ENCODE peak calls at places on chromosome 12, in nine cellular contexts. D, C, P, V, N, H, E, K and U are unnamed samples.

GRCh38 chr12:89080797-89081470 is 271.4 kb downstream of the DUSP6 start:
- DNase-seq in D (peak), C (peak), P (no peak), V (no peak), N (no peak), H (no peak), E (no peak), K (no peak), U (no peak)

GRCh38 chr12:122099856-122100255 is 21.3 kb downstream of the MLXIP start:
- DNase-seq in D (no peak), C (no peak), P (no peak), V (no peak), N (no peak), H (no peak), E (no peak), K (no peak), U (no peak)

GRCh38 chr12:123997033-123997822 is 24.2 kb downstream of the ZNF664 start:
- DNase-seq in D (peak), C (no peak), P (no peak), V (no peak), N (no peak), H (no peak), E (no peak), K (no peak), U (no peak)

GRCh38 chr12:30870491-30871265 is 55.9 kb upstream of the TSPAN11 start:
- DNase-seq in D (no peak), C (no peak), P (no peak), V (no peak), N (no peak), H (no peak), E (no peak), K (no peak), U (no peak)

GRCh38 chr12:11609045-11609444 is 40.4 kb upstream of the ETV6 start:
- DNase-seq in D (no peak), C (no peak), P (no peak), V (no peak), N (no peak), H (no peak), E (no peak), K (no peak), U (peak)

GRCh38 chr12:110698171-110698902 is 9.4 kb upstream of the HVCN1 start:
- DNase-seq in D (peak), C (peak), P (peak), V (peak), N (peak), H (peak), E (no peak), K (peak), U (peak)

GRCh38 chr12:49983892-49984291 is 11.1 kb downstream of the AQP6 start:
- DNase-seq in D (peak), C (peak), P (peak), V (no peak), N (no peak), H (peak), E (peak), K (no peak), U (no peak)

GRCh38 chr12:94263011-94263786 is 114.8 kb downstream of the PLXNC1 start:
- DNase-seq in D (peak), C (no peak), P (no peak), V (no peak), N (peak), H (no peak), E (no peak), K (no peak), U (peak)

GRCh38 chr12:16603265-16603915 is 2.6 kb downstream of the LMO3 start:
- DNase-seq in D (no peak), C (no peak), P (peak), V (no peak), N (no peak), H (no peak), E (no peak), K (no peak), U (no peak)

GRCh38 chr12:31887109-31887811 is 72.0 kb upstream of the RESF1 start:
- DNase-seq in D (no peak), C (no peak), P (no peak), V (peak), N (peak), H (no peak), E (no peak), K (no peak), U (no peak)

GRCh38 chr12:55009171-55009570 is 10.6 kb upstream of the NEUROD4 start:
- DNase-seq in D (no peak), C (no peak), P (no peak), V (no peak), N (no peak), H (no peak), E (no peak), K (no peak), U (no peak)

GRCh38 chr12:119652665-119653064 is 15.3 kb upstream of the PRKAB1 start:
- DNase-seq in D (no peak), C (no peak), P (no peak), V (no peak), N (no peak), H (no peak), E (no peak), K (no peak), U (no peak)

GRCh38 chr12:93317227-93317626 is 60.5 kb upstream of the NUDT4 start:
- DNase-seq in D (no peak), C (peak), P (no peak), V (no peak), N (no peak), H (peak), E (no peak), K (no peak), U (no peak)

GRCh38 chr12:14771651-14772137 is 31.6 kb downstream of the WBP11 start:
- DNase-seq in D (peak), C (no peak), P (peak), V (peak), N (peak), H (no peak), E (peak), K (no peak), U (peak)

GRCh38 chr12:23887055-23887835 is 62.2 kb downstream of the SOX5 start:
- DNase-seq in D (no peak), C (no peak), P (no peak), V (no peak), N (no peak), H (no peak), E (no peak), K (no peak), U (no peak)
- TF ChIP-seq EZH2phosphoT487 in D (no peak), C (no peak), P (no peak), V (no peak), N (no peak), H (no peak), E (no peak), K (no peak), U (no peak)

GRCh38 chr12:67486671-67487070 is 161.9 kb upstream of the DYRK2 start:
- DNase-seq in D (no peak), C (no peak), P (no peak), V (no peak), N (no peak), H (no peak), E (no peak), K (no peak), U (no peak)

GRCh38 chr12:67477682-67478265 is 170.8 kb upstream of the DYRK2 start:
- DNase-seq in D (no peak), C (no peak), P (no peak), V (no peak), N (no peak), H (no peak), E (no peak), K (no peak), U (no peak)

GRCh38 chr12:67484788-67485480 is 163.6 kb upstream of the DYRK2 start:
- DNase-seq in D (no peak), C (peak), P (no peak), V (peak), N (peak), H (no peak), E (no peak), K (no peak), U (no peak)

GRCh38 chr12:67483871-67484554 is 164.5 kb upstream of the DYRK2 start:
- DNase-seq in D (peak), C (peak), P (no peak), V (peak), N (no peak), H (no peak), E (no peak), K (no peak), U (no peak)

DNA sequence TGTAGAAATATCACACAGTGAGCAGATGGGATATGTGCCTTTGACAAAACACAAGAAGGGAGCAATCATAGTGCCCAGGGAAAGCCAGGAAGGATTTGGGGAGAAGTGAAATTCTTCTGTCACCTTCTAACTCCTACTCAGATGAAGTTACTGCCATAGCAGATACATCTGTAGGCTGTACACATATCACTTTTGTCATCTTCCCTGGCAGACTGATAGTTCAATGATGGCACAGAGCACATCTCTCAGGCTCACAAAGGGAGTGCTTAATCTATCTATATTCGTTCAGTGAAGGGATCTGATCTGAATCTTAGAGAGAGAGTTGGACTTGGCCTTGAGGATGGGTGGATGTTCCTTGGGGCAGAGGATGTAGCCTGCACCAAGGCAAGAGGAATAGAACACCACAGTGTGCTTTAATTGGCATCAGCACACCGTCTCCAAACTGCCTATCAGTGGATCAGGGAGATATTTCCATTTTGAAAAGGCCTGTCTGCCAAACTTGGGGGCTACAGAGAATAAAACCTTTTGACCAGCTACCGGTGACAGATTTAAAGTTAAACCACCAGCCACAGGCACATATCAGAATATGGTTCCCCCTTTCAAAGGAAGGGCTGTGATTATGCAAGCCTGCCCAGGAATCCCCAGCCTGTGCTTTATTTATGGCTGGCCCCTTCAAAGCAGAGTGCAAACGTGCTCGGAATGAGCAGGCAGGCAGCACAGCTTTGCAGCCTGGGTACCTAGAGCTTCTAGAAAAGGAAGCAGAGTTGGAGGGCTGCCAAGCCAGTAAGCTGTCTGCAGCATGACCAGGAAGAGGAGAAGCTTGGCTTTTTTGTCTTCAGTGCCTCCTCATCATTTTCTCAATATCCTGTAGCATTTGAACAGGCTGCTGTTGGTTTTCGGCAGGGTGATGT is 165.5 kb upstream of the DYRK2 start:
- DNase-seq in D (peak), C (peak), P (no peak), V (peak), N (peak), H (peak), E (peak), K (no peak), U (no peak)
- TF ChIP-seq EZH2phosphoT487 in D (no peak), C (no peak), P (no peak), V (no peak), N (no peak), H (no peak), E (no peak), K (no peak), U (no peak)

GRCh38 chr12:1796515-1797010 is 23.8 kb upstream of the LRTM2 start:
- DNase-seq in D (peak), C (no peak), P (no peak), V (peak), N (peak), H (no peak), E (no peak), K (no peak), U (peak)
- TF ChIP-seq EZH2phosphoT487 in D (no peak), C (no peak), P (no peak), V (no peak), N (no peak), H (no peak), E (no peak), K (no peak), U (no peak)

GRCh38 chr12:51666696-51667095 is 75.7 kb downstream of the SCN8A start:
- DNase-seq in D (no peak), C (no peak), P (peak), V (no peak), N (no peak), H (no peak), E (no peak), K (no peak), U (peak)
- TF ChIP-seq EZH2phosphoT487 in D (no peak), C (no peak), P (no peak), V (no peak), N (no peak), H (no peak), E (no peak), K (no peak), U (no peak)

DNA sequence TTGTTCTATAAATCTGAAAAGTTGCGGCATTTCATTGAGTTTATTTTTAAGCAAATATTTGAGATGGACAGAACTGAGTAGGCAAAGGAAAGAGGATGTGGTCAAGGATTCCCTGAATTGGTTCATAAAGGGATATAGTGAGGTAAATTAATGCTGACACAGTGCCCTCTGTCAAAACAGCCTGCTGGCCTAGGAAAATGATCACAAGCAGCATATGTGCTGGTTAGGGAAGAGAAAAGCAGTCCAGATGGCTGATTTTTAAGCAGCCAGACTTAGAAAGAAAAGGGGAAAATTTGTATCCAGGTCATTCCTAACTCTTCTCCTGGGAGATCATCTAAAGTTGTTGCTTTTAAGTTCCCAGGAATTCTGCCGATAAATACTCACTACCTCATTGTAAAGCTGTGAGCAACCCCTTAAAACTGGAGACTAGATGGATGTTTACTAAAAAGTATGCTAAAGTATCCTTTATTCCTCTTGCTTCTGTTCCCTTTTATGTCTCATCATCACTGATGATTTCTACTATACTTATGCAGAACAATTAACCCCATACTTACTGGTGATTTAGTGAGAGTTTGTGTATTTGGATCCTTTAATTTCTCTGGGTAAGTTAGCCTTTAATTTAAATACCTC is 46.4 kb upstream of the CNOT2 start:
- DNase-seq in D (peak), C (no peak), P (no peak), V (no peak), N (no peak), H (no peak), E (peak), K (no peak), U (no peak)
- TF ChIP-seq EZH2phosphoT487 in D (no peak), C (no peak), P (no peak), V (no peak), N (no peak), H (no peak), E (no peak), K (no peak), U (no peak)

GRCh38 chr12:108832730-108833354 is 24.5 kb downstream of the SSH1 start:
- DNase-seq in D (peak), C (peak), P (no peak), V (no peak), N (no peak), H (no peak), E (no peak), K (no peak), U (no peak)

GRCh38 chr12:108832208-108832607 is 25.2 kb downstream of the SSH1 start:
- DNase-seq in D (no peak), C (no peak), P (no peak), V (no peak), N (no peak), H (no peak), E (no peak), K (no peak), U (no peak)

GRCh38 chr12:108833355-108833733 is 24.0 kb downstream of the SSH1 start:
- DNase-seq in D (peak), C (peak), P (no peak), V (no peak), N (no peak), H (peak), E (no peak), K (peak), U (no peak)

GRCh38 chr12:108835860-108836634 is 21.3 kb downstream of the SSH1 start:
- DNase-seq in D (no peak), C (no peak), P (no peak), V (no peak), N (no peak), H (no peak), E (no peak), K (no peak), U (no peak)

DNA sequence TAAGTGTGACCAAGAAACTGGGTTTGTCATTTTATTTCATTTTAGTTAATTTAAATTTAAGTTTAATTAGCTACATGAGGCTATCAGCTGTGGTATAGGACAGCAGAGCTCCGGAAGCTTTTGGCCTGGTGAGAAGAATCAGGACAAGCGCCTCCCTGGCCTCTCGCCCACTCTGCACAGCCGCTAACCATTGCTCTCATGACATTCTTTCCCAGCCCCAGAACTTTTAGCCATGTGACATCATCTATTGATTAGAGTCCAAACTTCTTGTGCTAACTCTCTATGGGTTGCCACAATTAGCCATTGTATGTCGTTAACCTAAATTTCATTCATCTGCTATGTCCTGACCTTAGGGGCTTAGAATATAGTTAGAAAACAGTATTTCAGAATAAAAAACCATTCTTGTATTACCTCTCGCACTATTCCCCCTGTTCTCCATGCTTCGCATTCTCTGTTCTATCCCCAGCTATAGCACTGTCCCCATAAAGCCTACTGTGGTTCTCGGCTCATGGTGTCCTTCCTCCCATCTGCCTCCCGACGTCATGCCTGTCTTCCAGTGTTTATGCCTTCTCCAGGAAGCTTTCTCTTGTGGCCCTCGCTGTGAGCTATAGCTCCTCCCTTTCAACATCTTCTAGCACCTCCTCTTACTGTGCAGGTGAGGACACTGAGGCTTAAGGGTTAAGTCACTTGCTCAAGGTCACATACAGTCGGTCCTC is 23.5 kb downstream of the SSH1 start:
- DNase-seq in D (peak), C (no peak), P (no peak), V (no peak), N (no peak), H (no peak), E (no peak), K (no peak), U (no peak)
- TF ChIP-seq EZH2phosphoT487 in D (no peak), C (no peak), P (no peak), V (no peak), N (no peak), H (no peak), E (no peak), K (no peak), U (no peak)

DNA sequence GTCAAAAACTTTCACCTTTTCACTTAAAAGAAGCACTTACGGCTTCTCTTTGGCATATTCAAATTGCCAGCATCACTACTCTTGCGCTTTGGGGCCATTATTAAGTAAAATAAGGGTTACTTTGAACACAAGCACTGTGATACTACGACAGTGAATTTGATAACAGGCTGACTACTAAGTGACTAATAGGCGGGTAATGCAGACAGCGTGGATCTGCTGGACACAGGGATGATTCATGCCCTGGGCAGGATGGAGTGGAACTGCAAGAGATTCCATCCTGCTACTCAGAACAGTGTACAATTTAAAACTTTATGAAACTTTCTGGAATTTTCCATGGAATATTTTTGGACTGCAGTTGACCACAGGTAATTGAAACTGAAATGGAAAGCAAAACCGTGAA is 45.9 kb downstream of the YEATS4 start:
- DNase-seq in D (peak), C (peak), P (no peak), V (no peak), N (no peak), H (peak), E (no peak), K (peak), U (no peak)
- TF ChIP-seq EZH2phosphoT487 in D (no peak), C (no peak), P (no peak), V (no peak), N (no peak), H (no peak), E (no peak), K (no peak), U (no peak)

GRCh38 chr12:100401660-100402059 is 44.8 kb downstream of the SLC17A8 start:
- DNase-seq in D (peak), C (peak), P (no peak), V (no peak), N (no peak), H (peak), E (no peak), K (no peak), U (no peak)
- TF ChIP-seq EZH2phosphoT487 in D (no peak), C (no peak), P (no peak), V (no peak), N (no peak), H (no peak), E (no peak), K (no peak), U (no peak)

DNA sequence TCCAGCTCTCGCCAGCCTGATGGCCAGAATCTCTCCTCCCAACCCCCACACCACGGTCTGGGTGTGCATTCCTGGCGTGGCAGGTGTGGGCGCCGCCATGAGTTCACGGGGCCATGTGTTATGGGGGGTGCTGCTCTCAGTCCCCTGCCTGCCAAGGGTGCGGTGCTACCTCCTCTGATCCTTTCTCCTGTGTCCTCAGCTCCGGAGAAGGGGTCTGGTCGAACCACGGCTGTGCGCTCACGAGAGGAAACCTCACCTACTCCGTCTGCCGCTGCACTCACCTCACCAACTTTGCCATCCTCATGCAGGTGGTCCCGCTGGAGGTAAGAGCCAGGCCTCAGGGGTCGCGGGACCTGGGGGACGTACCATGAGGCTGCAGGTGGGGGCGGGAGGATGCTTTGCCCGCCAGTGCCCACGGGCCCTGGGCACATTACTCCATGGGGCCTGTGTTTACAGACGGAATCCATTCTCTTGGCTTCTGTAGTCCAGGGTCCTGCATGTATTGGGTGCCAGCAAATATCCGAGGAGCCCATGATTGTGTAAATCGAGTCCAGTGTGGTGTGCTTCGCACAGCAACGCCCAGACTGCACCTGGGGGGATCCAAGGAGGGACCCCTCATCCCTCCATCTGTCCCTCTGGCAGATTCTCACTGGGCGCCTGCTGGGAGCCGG is 130.8 kb downstream of the ADGRD1 start:
- DNase-seq in D (no peak), C (no peak), P (no peak), V (no peak), N (no peak), H (no peak), E (no peak), K (no peak), U (no peak)
- TF ChIP-seq EZH2phosphoT487 in D (no peak), C (no peak), P (no peak), V (no peak), N (no peak), H (no peak), E (no peak), K (no peak), U (no peak)

GRCh38 chr12:106669216-106669615 is 86.4 kb downstream of the RFX4 start:
- DNase-seq in D (no peak), C (no peak), P (no peak), V (no peak), N (no peak), H (no peak), E (no peak), K (no peak), U (no peak)
- TF ChIP-seq EZH2phosphoT487 in D (no peak), C (no peak), P (no peak), V (no peak), N (no peak), H (no peak), E (no peak), K (no peak), U (no peak)